ENCODE peak calls at places on chromosomes 13 and 19, in eight cellular contexts. G is NAMALWA; H is stimulated activated CD4-positive, alpha-beta T cell treated with anti-CD3 and anti-CD28 coated beads, Interleukin-1b, Interleukin-23, amount 100 ng/mL, for 24 hours; C is IMR-90; P is KG1; L is stimulated activated CD8-positive, alpha-beta memory T cell treated with anti-CD3 and anti-CD28 coated beads, Interleukin-4, amount 100 ng/mL, for 24 hours; A is RCC 7860; J is effector memory CD4-positive, alpha-beta T cell. N is an unnamed sample.

GRCh38 chr19:53432088-53432661 is 391 bp downstream of the ZNF761 start:
- DNase-seq in C (peak; percentile 13), G (peak; percentile 17), H (peak; percentile 12), P (peak; percentile 25), J (no peak), L (no peak), A (no peak), N (no peak)

GRCh38 chr13:58949646-58950045 is 1214.1 kb downstream of the DIAPH3 start:
- DNase-seq in J (no peak), C (no peak), A (no peak), L (no peak), P (no peak), H (no peak), G (no peak), N (no peak)

GRCh38 chr13:60267498-60268202 is 103.9 kb upstream of the DIAPH3 start:
- DNase-seq in G (no peak), H (no peak), C (no peak), J (no peak), A (no peak), P (peak; percentile 20), L (peak; percentile 7), N (no peak)

GRCh38 chr13:51729853-51730553 is 74.0 kb downstream of the DHRS12 start:
- DNase-seq in J (no peak), L (peak; percentile 10), P (no peak), A (peak; percentile 85), H (peak; percentile 11), C (peak; percentile 90), G (no peak), N (peak; percentile 40)

GRCh38 chr19:889662-890295 is 3.2 kb downstream of the MED16 start:
- DNase-seq in A (no peak), J (no peak), L (no peak), H (no peak), G (no peak), P (no peak), C (no peak), N (no peak)

GRCh38 chr13:76954568-76954967 is 6.3 kb downstream of the ACOD1 start:
- DNase-seq in C (no peak), A (no peak), G (no peak), H (no peak), J (no peak), P (no peak), L (no peak), N (no peak)

GRCh38 chr13:46183018-46183940 is 1.3 kb upstream of the LCP1 start:
- DNase-seq in C (no peak), G (peak; percentile 50), J (no peak), H (no peak), L (no peak), P (no peak), A (no peak), N (no peak)

GRCh38 chr19:4103073-4103418 is 20.9 kb downstream of the MAP2K2 start:
- DNase-seq in P (no peak), L (no peak), J (no peak), A (peak; percentile 23), G (no peak), H (no peak), C (no peak), N (no peak)